ENCODE peak calls at places on chromosome 21, in four cellular contexts. Y is trophoblast cell, W is stomach, G is aorta. U is an unnamed sample.

GRCh38 chr21:31798842-31799691 is 67.1 kb upstream of the SCAF4 start:
- DNase-seq in Y (peak; percentile 75), W (no peak), G (no peak), U (no peak)

GRCh38 chr21:45803613-45804340 is 160.3 kb downstream of the PCBP3 start:
- DNase-seq in Y (no peak), W (no peak), G (no peak), U (no peak)

GRCh38 chr21:46622226-46622625 is 13.2 kb upstream of the PRMT2 start:
- DNase-seq in Y (no peak), W (no peak), G (peak; percentile 83), U (peak; percentile 20)

GRCh38 chr21:42657676-42658319 is 4.4 kb downstream of the PDE9A start:
- DNase-seq in Y (no peak), W (no peak), G (peak; percentile 35), U (no peak)

GRCh38 chr21:43193651-43194302 is 25.0 kb downstream of the CRYAA start:
- DNase-seq in Y (no peak), W (no peak), G (no peak), U (no peak)

GRCh38 chr21:45768741-45769049 is 125.2 kb downstream of the PCBP3 start:
- DNase-seq in Y (no peak), W (no peak), G (no peak), U (no peak)

GRCh38 chr21:28489197-28489596 is 503.5 kb downstream of the LTN1 start:
- DNase-seq in Y (no peak), W (no peak), G (no peak), U (no peak)

GRCh38 chr21:42421018-42421793 is 17.5 kb downstream of the UBASH3A start:
- DNase-seq in Y (no peak), W (no peak), G (no peak), U (no peak)

GRCh38 chr21:46195595-46196195 is 11.4 kb upstream of the SPATC1L start:
- DNase-seq in Y (no peak), W (peak; percentile 13), G (peak; percentile 29), U (no peak)

GRCh38 chr21:43364261-43364510 is 62.7 kb downstream of the SIK1 start:
- DNase-seq in Y (no peak), W (no peak), G (no peak), U (no peak)

GRCh38 chr21:45286671-45287437 is 841 bp downstream of the POFUT2 start:
- DNase-seq in Y (peak; percentile 16), W (peak; percentile 23), G (no peak), U (peak; percentile 50)

GRCh38 chr21:15160136-15160535 is 95.3 kb upstream of the NRIP1 start:
- DNase-seq in Y (no peak), W (no peak), G (no peak), U (no peak)

GRCh38 chr21:35953570-35953969 is 106.8 kb downstream of the SETD4 start:
- DNase-seq in Y (peak; percentile 49), W (no peak), G (no peak), U (no peak)

GRCh38 chr21:28633803-28634572 is 358.7 kb downstream of the LTN1 start:
- DNase-seq in Y (no peak), W (no peak), G (peak; percentile 82), U (no peak)

GRCh38 chr21:23223882-23224281 is 2225.7 kb downstream of the NCAM2 start:
- DNase-seq in Y (no peak), W (no peak), G (no peak), U (no peak)

GRCh38 chr21:41302976-41303375 is 13.6 kb upstream of the FAM3B start:
- DNase-seq in Y (no peak), W (no peak), G (no peak), U (no peak)
- H3K9me3 ChIP-seq in Y (peaks cover 7% of the 10 kb centered on the region), W (no peaks in the 10 kb centered on the region), G (no peaks in the 10 kb centered on the region), U (no peaks in the 10 kb centered on the region)

DNA sequence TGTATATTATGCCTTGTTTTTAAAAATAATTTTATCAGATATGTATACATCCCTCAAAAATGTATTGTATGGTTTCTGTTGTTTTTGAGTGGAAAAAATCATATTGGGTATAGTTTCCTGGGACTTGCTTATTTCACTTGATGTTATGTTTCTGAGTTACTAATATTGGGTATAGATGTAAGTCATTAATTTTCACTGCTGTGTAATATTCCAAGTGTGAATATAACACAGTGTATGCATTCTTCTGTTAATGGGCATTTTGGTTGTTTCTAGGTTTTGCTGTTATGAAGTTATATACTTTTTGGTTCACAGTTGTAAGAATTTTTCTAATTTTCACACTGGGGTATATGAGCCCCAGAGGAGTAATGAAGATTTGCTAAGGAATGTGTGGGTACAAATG is 3.0 kb downstream of the TTC3 start:
- DNase-seq in Y (no peak), W (no peak), G (no peak), U (no peak)
- H3K4me3 ChIP-seq in Y (no peak overlapping the region), W (no peak overlapping the region), G (no peak overlapping the region), U (no peak overlapping the region)

GRCh38 chr21:39387461-39388037 is 38.7 kb upstream of the HMGN1 start:
- DNase-seq in Y (peak; percentile 91), W (peak; percentile 92), G (peak; percentile 95), U (peak; percentile 88)

GRCh38 chr21:39388038-39388810 is 39.3 kb upstream of the HMGN1 start:
- DNase-seq in Y (peak; percentile 84), W (peak; percentile 94), G (peak; percentile 95), U (peak; percentile 95)

GRCh38 chr21:39390212-39390765 is 41.4 kb upstream of the HMGN1 start:
- DNase-seq in Y (no peak), W (no peak), G (no peak), U (no peak)

GRCh38 chr21:39386899-39387298 is 38.0 kb upstream of the HMGN1 start:
- DNase-seq in Y (no peak), W (no peak), G (no peak), U (no peak)

DNA sequence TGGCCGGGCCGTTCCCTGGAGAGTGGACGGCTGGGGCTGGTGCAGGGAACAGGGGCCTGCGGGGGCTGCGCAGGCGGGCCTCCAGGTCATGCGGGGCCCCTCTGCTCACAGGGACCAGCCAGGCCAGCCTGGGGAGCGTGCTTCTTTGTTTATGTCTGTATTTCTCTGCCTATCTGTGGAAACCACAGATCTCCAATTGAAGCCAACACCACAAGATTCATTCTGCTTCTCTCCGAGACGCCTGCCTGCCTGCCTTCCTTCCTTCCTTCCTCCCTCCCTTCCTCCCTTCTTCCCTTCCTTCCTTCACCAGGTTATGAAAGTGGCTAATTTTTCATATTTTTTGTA is 39.9 kb upstream of the HMGN1 start:
- DNase-seq in Y (no peak), W (no peak), G (no peak), U (no peak)
- H3K27ac ChIP-seq in Y (no peak overlapping the region), W (peak overlapping the region; percentile 85), G (no peak overlapping the region), U (peak overlapping the region; percentile 77)

GRCh38 chr21:29991624-29992023 is 51.8 kb upstream of the GRIK1 start:
- DNase-seq in Y (no peak), W (no peak), G (no peak), U (no peak)
- H3K9me3 ChIP-seq in Y (no peaks in the 10 kb centered on the region), W (no peaks in the 10 kb centered on the region), G (no peaks in the 10 kb centered on the region), U (no peaks in the 10 kb centered on the region)

DNA sequence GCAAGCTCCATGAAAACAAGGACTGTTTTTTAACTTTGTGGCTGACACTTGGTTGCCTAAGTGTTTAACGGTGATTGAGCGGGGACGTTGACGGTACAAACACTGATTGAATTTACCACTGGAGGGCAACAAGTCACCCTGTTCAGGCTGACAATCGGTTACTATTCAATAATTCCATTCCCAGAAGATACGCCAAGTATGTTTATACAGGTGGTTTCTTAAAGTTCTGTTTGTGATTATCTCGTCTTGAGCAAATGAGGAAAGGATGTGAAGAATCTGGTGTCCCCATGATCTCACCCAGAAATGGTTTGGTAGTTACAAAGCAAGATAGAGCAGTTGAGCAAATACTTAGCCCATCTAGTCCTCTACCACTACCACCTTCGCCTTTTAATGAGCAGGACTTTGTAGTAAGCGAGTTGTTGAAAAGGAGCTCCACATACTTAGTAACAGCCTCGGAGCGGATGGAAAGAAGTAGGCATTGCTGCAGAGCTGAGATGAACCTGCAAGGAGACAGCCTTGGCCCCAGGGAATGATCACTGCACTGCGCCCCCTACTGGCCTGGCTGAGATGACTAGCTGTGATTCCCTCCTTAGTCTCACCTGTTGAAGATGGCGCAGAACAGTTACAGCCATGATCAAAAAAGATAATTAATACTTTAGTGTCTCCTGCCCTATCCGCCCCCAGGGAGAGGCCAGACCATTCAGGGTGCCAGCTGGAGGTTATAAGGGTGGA is 36.3 kb downstream of the IFNAR1 start:
- DNase-seq in Y (peak; percentile 93), W (peak; percentile 82), G (peak; percentile 83), U (peak; percentile 93)
- H3K4me3 ChIP-seq in Y (no peak overlapping the region), W (peak overlapping the region; percentile 12), G (no peak overlapping the region), U (peak overlapping the region; percentile 5)

GRCh38 chr21:38244407-38244787 is 12.4 kb upstream of the KCNJ15 start:
- DNase-seq in Y (peak; percentile 78), W (no peak), G (no peak), U (no peak)
- H3K27ac ChIP-seq in Y (no peak overlapping the region), W (no peak overlapping the region), G (no peak overlapping the region), U (no peak overlapping the region)

DNA sequence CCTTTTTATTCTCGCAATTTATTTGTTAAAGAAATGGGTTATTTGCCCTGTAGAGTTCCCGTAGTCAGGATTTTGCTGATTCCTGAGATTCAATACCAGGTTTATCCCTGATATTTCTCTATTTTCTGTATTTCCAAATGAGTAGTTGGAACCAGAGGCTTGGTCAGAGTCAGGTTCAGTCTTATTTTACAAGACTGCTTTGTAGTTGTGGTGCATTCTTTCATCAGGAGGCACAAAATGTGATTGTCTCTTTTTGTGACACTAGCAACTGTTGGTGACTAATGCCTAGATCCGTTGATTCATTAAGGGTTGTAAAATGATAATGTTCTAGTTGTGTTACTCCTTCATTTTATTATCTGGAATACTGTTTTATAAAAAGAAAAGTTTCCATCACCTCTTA is 95.5 kb upstream of the TPTE start:
- DNase-seq in Y (no peak), W (no peak), G (no peak), U (no peak)
- H3K9me3 ChIP-seq in Y (peaks cover 32% of the 10 kb centered on the region), W (no peaks in the 10 kb centered on the region), G (no peaks in the 10 kb centered on the region), U (no peaks in the 10 kb centered on the region)

U was measured in Peyer's patch.